ENCODE peak calls at places on chromosomes 6 and 20, in five cellular contexts. E, F, Y, T and J are unnamed samples. For H3K27me3 and H3K36me3, the result is how much of the 10 kb centered on the place peaks cover.

GRCh38 chr20:37239026-37239451 is 22.6 kb downstream of the GHRH start:
- DNase-seq in E (no peak), F (peak), Y (no peak), T (no peak), J (no peak)

GRCh38 chr6:90110971-90111370 is 185.7 kb downstream of the BACH2 start:
- DNase-seq in E (no peak), F (no peak), Y (no peak), T (no peak), J (no peak)

GRCh38 chr6:89596056-89596455 is 42.5 kb downstream of the LYRM2 start:
- DNase-seq in E (no peak), F (no peak), Y (no peak), T (no peak), J (no peak)

GRCh38 chr6:133953634-133954415 is 801 bp downstream of the TBPL1 start:
- DNase-seq in E (no peak), F (peak), Y (no peak), T (no peak), J (no peak)

GRCh38 chr6:14804444-14805210 is 441.2 kb upstream of the JARID2 start:
- DNase-seq in E (peak), F (peak), Y (peak), T (peak), J (no peak)

GRCh38 chr6:159077123-159077522 is 32.3 kb upstream of the TAGAP start:
- DNase-seq in E (no peak), F (peak), Y (no peak), T (no peak), J (no peak)

GRCh38 chr20:4401601-4402000 is 320.1 kb upstream of the PRND start:
- DNase-seq in E (no peak), F (no peak), Y (no peak), T (no peak), J (no peak)

GRCh38 chr6:84501315-84501714 is 263.1 kb downstream of the TBX18 start:
- DNase-seq in E (no peak), F (no peak), Y (no peak), T (no peak), J (no peak)

GRCh38 chr6:80314531-80314930 is 208.1 kb downstream of the BCKDHB start:
- DNase-seq in E (no peak), F (no peak), Y (no peak), T (no peak), J (no peak)

GRCh38 chr20:47576516-47577033 is 74.9 kb downstream of the NCOA3 start:
- DNase-seq in E (peak), F (peak), Y (peak), T (peak), J (peak)

DNA sequence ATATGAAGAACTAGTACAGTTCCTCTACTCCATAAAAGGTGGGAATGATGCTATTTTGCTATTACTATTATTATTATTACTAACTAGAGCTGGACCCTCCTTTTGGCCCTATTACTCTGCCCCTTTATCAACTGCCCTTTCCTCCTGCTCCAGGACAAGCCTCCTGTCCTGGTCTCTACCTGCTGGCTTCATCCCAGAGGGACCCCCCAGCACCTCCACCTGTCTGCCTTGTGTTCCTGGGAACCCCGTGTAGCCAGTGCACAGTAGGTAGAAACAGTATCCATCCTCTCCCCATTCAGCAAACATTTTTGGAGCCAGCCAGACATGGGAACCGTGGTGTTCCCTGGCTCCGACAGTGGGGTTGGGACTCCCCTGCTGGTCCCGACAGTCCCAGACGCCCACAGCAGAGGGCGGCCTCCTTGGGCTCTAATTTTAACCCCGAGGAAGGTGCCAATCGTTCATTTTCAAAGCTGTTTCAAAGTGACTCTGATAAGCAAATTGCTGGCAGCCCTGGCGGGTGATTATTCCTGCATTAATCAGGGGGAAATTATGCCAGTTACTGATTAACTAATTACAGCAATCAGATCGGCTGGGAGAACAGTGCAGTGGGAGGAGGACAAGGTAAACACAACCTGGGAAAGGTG is 44.2 kb upstream of the MDGA1 start:
- DNase-seq in E (no peak), F (peak), Y (no peak), T (no peak), J (peak)
- H3K4me3 ChIP-seq in E (no peak), F (no peak), Y (no peak), T (no peak), J (no peak)

DNA sequence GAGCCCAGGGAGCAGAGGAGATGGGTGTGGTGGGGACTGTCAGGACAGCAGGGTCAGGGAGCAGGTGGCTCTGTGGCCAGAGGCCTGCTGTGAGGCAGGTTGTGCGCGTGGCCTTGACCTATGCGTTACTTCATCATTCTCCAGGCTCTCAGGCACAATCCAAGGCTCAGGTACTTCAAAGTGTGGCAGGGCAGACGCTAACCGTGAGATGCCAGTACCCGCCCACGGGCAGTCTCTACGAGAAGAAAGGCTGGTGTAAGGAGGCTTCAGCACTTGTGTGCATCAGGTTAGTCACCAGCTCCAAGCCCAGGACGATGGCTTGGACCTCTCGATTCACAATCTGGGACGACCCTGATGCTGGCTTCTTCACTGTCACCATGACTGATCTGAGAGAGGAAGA is 535 bp downstream of the NCR2 start:
- DNase-seq in E (no peak), F (no peak), Y (no peak), T (no peak), J (no peak)
- H3K27me3 ChIP-seq in E (under half), F (under half), Y (under half), T (under half), J (under half)

GRCh38 chr6:36976509-36976908 is 9.5 kb downstream of the MTCH1 start:
- DNase-seq in E (no peak), F (no peak), Y (no peak), T (no peak), J (no peak)
- H3K36me3 ChIP-seq in E (under half), F (under half), Y (half or more), T (half or more), J (half or more)

GRCh38 chr6:128724738-128725137 is 158.2 kb upstream of the LAMA2 start:
- DNase-seq in E (no peak), F (no peak), Y (no peak), T (no peak), J (no peak)

GRCh38 chr6:128727500-128727899 is 155.4 kb upstream of the LAMA2 start:
- DNase-seq in E (no peak), F (no peak), Y (no peak), T (no peak), J (no peak)

GRCh38 chr6:128720891-128721290 is 162.0 kb upstream of the LAMA2 start:
- DNase-seq in E (no peak), F (no peak), Y (no peak), T (no peak), J (no peak)

GRCh38 chr6:128725271-128726233 is 157.4 kb upstream of the LAMA2 start:
- DNase-seq in E (no peak), F (no peak), Y (no peak), T (no peak), J (no peak)

GRCh38 chr6:128723667-128724066 is 159.3 kb upstream of the LAMA2 start:
- DNase-seq in E (no peak), F (no peak), Y (no peak), T (no peak), J (no peak)
- H3K4me3 ChIP-seq in E (no peak), F (no peak), Y (no peak), T (no peak), J (no peak)

DNA sequence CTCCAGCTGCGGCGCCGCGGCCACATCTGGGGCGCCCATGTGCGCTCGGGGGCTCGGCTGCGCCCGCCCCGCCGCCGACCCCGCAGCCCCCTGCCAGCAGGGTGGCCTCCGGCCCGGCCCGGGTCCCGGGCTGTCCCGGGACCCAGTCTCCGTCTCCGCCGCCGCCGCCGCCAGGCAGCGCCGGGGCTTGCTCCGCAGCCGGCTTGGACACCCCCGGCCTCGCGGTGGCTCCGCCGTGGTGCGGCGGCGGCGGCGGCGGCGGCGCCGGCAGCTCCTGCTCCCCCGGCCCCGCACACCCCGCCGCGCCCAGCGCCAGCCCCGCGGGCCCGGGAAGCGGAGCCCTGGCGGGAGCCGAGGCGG is 219 bp downstream of the ISM1 start:
- DNase-seq in E (no peak), F (no peak), Y (no peak), T (no peak), J (no peak)
- H3K27me3 ChIP-seq in E (under half), F (under half), Y (under half), T (under half), J (half or more)